ENCODE peak calls at places on chromosomes 16 and 17, in six cellular contexts. Z is NCI-H187; V is A549; N is retina; R is activated CD4-positive, alpha-beta T cell treated with anti-CD3 and anti-CD28 coated beads, Interleukin-2, amount 50 U/mL, for 48 hours; G is mesenteric fat pad. P is an unnamed sample.

GRCh38 chr16:27258241-27258734 is 10.3 kb downstream of the NSMCE1 start:
- DNase-seq in Z (no peak), R (no peak), V (no peak), N (no peak), G (no peak), P (no peak)

GRCh38 chr17:58538801-58539410 is 24.5 kb upstream of the MTMR4 start:
- DNase-seq in N (no peak), G (no peak), R (no peak), V (no peak), Z (no peak), P (no peak)

GRCh38 chr17:30921544-30922196 is at the start of gene ADAP2:
- DNase-seq in V (peak; percentile 60), N (peak; percentile 24), G (peak; percentile 90), R (no peak), Z (no peak), P (peak; percentile 76)

GRCh38 chr16:84286568-84287220 is 8.0 kb upstream of the WFDC1 start:
- DNase-seq in R (no peak), G (no peak), V (no peak), N (peak; percentile 80), Z (no peak), P (no peak)

GRCh38 chr17:18026408-18026776 is 12.6 kb downstream of the ATPAF2 start:
- DNase-seq in G (peak; percentile 83), Z (no peak), N (no peak), R (no peak), V (no peak), P (no peak)

GRCh38 chr17:63446218-63446980 is at the start of gene CYB561:
- DNase-seq in R (peak; percentile 71), G (peak; percentile 95), N (peak; percentile 70), Z (peak; percentile 35), V (peak; percentile 92), P (peak; percentile 82)

GRCh38 chr16:48533931-48534330 is 76.0 kb downstream of the N4BP1 start:
- DNase-seq in V (no peak), G (peak; percentile 57), R (no peak), Z (no peak), N (no peak), P (no peak)

GRCh38 chr17:40510328-40510648 is 8.9 kb upstream of the TNS4 start:
- DNase-seq in N (no peak), Z (no peak), V (peak; percentile 90), R (no peak), G (peak; percentile 87), P (no peak)

GRCh38 chr17:19812407-19812806 is 55.3 kb downstream of the ULK2 start:
- DNase-seq in Z (no peak), G (no peak), N (no peak), R (no peak), V (no peak), P (no peak)

GRCh38 chr16:3999479-3999868 is 116.8 kb downstream of the ADCY9 start:
- DNase-seq in Z (no peak), N (peak; percentile 46), G (no peak), V (no peak), R (no peak), P (peak; percentile 55)

GRCh38 chr17:4573682-4574081 is 10.6 kb upstream of the SMTNL2 start:
- DNase-seq in R (peak; percentile 68), V (peak; percentile 67), G (no peak), Z (no peak), N (no peak), P (no peak)

GRCh38 chr17:66684716-66685115 is 150.2 kb upstream of the CACNG5 start:
- DNase-seq in Z (no peak), R (no peak), V (no peak), G (no peak), N (no peak), P (no peak)

GRCh38 chr17:57406131-57406980 is 150.0 kb downstream of the MSI2 start:
- DNase-seq in G (no peak), R (no peak), Z (no peak), V (no peak), N (peak; percentile 91), P (peak; percentile 97)

GRCh38 chr16:28609631-28610594 is at the start of gene SULT1A1:
- DNase-seq in V (no peak), Z (no peak), G (peak; percentile 90), R (no peak), N (no peak), P (no peak)

GRCh38 chr17:56159764-56160394 is 6.6 kb downstream of the ANKFN1 start:
- DNase-seq in N (no peak), Z (no peak), V (no peak), R (no peak), G (no peak), P (peak; percentile 47)

GRCh38 chr16:67919618-67920210 is 11.9 kb downstream of the CTRL start:
- DNase-seq in G (no peak), V (no peak), Z (no peak), N (no peak), R (no peak), P (no peak)

GRCh38 chr16:76639685-76640289 is 362.6 kb downstream of the CNTNAP4 start:
- DNase-seq in G (no peak), Z (no peak), N (no peak), R (no peak), V (peak; percentile 4), P (peak; percentile 58)

GRCh38 chr16:55661842-55662479 is 6.2 kb downstream of the SLC6A2 start:
- DNase-seq in V (no peak), Z (no peak), N (no peak), R (no peak), G (peak; percentile 82), P (no peak)

GRCh38 chr17:8488931-8489330 is 53.2 kb downstream of the NDEL1 start:
- DNase-seq in N (no peak), Z (no peak), V (no peak), R (no peak), G (peak; percentile 88), P (no peak)

GRCh38 chr16:29816694-29817441 is 916 bp downstream of the PAGR1 start:
- DNase-seq in V (peak; percentile 67), R (peak; percentile 76), N (no peak), G (no peak), Z (peak; percentile 21), P (peak; percentile 62)

GRCh38 chr16:54280751-54281150 is 5.8 kb downstream of the IRX3 start:
- DNase-seq in G (peak; percentile 37), N (no peak), V (no peak), Z (no peak), R (no peak), P (no peak)

P was measured in neural progenitor cell.